ENCODE peak calls at places on chromosomes 4 and X, in seven cellular contexts. S is cardiac fibroblast; O is CD8-positive, alpha-beta T cell; F is Karpas-422; W is stimulated activated CD8-positive, alpha-beta memory T cell treated with anti-CD3 and anti-CD28 coated beads, Interleukin-2, amount 100 ng/mL, for 48 hours; Z is T47D; I is left ventricle myocardium superior. H is an unnamed sample.

GRCh38 chr4:2712261-2712842 is 43.8 kb downstream of the TNIP2 start:
- DNase-seq in Z (peak), I (no peak), F (no peak), S (peak), O (no peak), W (no peak), H (peak)

GRCh38 chr4:150164956-150165355 is 86.7 kb downstream of the DCLK2 start:
- DNase-seq in W (no peak), I (no peak), Z (peak), S (no peak), F (no peak), O (no peak), H (no peak)

GRCh38 chr4:71211748-71212147 is 127.1 kb upstream of the SLC4A4 start:
- DNase-seq in O (no peak), Z (no peak), F (no peak), I (no peak), S (peak), W (no peak), H (no peak)

GRCh38 chr4:100299019-100299418 is 108.8 kb upstream of the DDIT4L start:
- DNase-seq in W (no peak), Z (no peak), F (no peak), S (peak), O (no peak), I (no peak), H (peak)

GRCh38 chrX:41010188-41010846 is 74.9 kb upstream of the USP9X start:
- DNase-seq in Z (peak), O (peak), I (peak), S (peak), F (no peak), W (peak), H (peak)

GRCh38 chr4:140654516-140654855 is 85.7 kb upstream of the UCP1 start:
- DNase-seq in S (peak), F (no peak), Z (no peak), W (no peak), I (no peak), O (no peak), H (no peak)

GRCh38 chrX:48460031-48460430 is 10.0 kb downstream of the SLC38A5 start:
- DNase-seq in I (no peak), Z (no peak), F (peak), W (no peak), O (no peak), S (no peak), H (no peak)

GRCh38 chrX:154729439-154729838 is 21.4 kb downstream of the GAB3 start:
- DNase-seq in O (no peak), Z (no peak), S (peak), W (no peak), I (no peak), F (no peak), H (no peak)

GRCh38 chrX:2692221-2693122 is 1.4 kb downstream of the CD99 start:
- DNase-seq in S (peak), W (no peak), Z (no peak), F (peak), O (no peak), I (peak), H (peak)

GRCh38 chr4:171042989-171043524 is 770.1 kb upstream of the GALNTL6 start:
- DNase-seq in W (no peak), Z (no peak), S (no peak), F (no peak), O (no peak), I (no peak), H (no peak)

GRCh38 chrX:26286836-26287235 is 70.9 kb downstream of the MAGEB5 start:
- DNase-seq in S (no peak), I (no peak), Z (peak), O (no peak), F (no peak), W (no peak), H (no peak)

GRCh38 chr4:121126449-121127006 is 37.6 kb downstream of the TNIP3 start:
- DNase-seq in W (no peak), O (no peak), S (no peak), F (no peak), I (no peak), Z (no peak), H (no peak)

GRCh38 chr4:119478446-119479179 is 150.0 kb downstream of the PDE5A start:
- DNase-seq in I (no peak), S (no peak), W (no peak), F (no peak), Z (no peak), O (no peak), H (no peak)

GRCh38 chrX:10633722-10634121 is 13.3 kb upstream of the MID1 start:
- DNase-seq in W (no peak), S (peak), I (no peak), O (no peak), Z (peak), F (no peak), H (peak)

GRCh38 chrX:30627818-30628652 is 25.2 kb upstream of the GK start:
- DNase-seq in S (no peak), I (no peak), O (no peak), F (no peak), W (no peak), Z (peak), H (no peak)

GRCh38 chrX:71809886-71810285 is 46.7 kb downstream of the CXorf49B start:
- DNase-seq in O (no peak), F (no peak), Z (no peak), W (no peak), S (peak), I (no peak), H (no peak)

GRCh38 chr4:56804551-56804950 is 16.9 kb downstream of the SPINK2 start:
- DNase-seq in F (no peak), S (peak), O (no peak), Z (no peak), I (no peak), W (no peak), H (peak)

GRCh38 chr4:138178566-138178965 is 63.6 kb downstream of the SLC7A11 start:
- DNase-seq in W (no peak), F (no peak), S (peak), O (no peak), I (no peak), Z (no peak), H (no peak)

GRCh38 chr4:3315566-3315965 is 22.7 kb downstream of the RGS12 start:
- DNase-seq in S (no peak), Z (no peak), O (no peak), I (no peak), W (no peak), F (no peak), H (no peak)

GRCh38 chr4:78379991-78380739 is 171.4 kb upstream of the ANXA3 start:
- DNase-seq in O (no peak), I (no peak), W (no peak), S (peak), Z (no peak), F (no peak), H (peak)

GRCh38 chr4:90181644-90182043 is 54.5 kb downstream of the CCSER1 start:
- DNase-seq in S (no peak), Z (no peak), O (no peak), W (no peak), F (no peak), I (no peak), H (no peak)

GRCh38 chr4:157290622-157291021 is 70.1 kb downstream of the GRIA2 start:
- DNase-seq in W (no peak), Z (no peak), I (no peak), O (no peak), F (no peak), S (no peak), H (no peak)

GRCh38 chrX:52353838-52354237 is 15.0 kb upstream of the XAGE2 start:
- DNase-seq in F (no peak), I (no peak), Z (no peak), S (no peak), O (no peak), W (no peak), H (no peak)